ENCODE peak calls at places on chromosomes 11 and 22, in eight cellular contexts. H is AG04449, G is K562, B is BE2C, K is right atrium auricular region, E is progenitor cell of endocrine pancreas, W is GM13976, S is Calu3. M is an unnamed sample.
A peak's percentile ranks its signal among the peaks of the same experiment; 100 is the strongest.

GRCh38 chr11:60280412-60280811 is at the start of gene MS4A4A:
- DNase-seq in W (no peak), S (no peak), H (no peak), B (no peak), G (no peak), K (no peak), E (no peak), M (no peak)

GRCh38 chr11:79466411-79466810 is 25.6 kb upstream of the TENM4 start:
- DNase-seq in H (peak; percentile 52), G (no peak), W (no peak), S (no peak), B (no peak), E (no peak), K (no peak), M (no peak)

GRCh38 chr11:11814614-11815452 is 26.9 kb upstream of the USP47 start:
- DNase-seq in K (no peak), E (no peak), S (no peak), B (no peak), W (no peak), G (peak; percentile 22), H (no peak), M (no peak)

GRCh38 chr11:127531167-127531566 is 530.6 kb upstream of the KIRREL3 start:
- DNase-seq in K (no peak), W (no peak), H (no peak), B (no peak), G (no peak), S (no peak), E (no peak), M (no peak)

GRCh38 chr11:11243790-11244469 is 109.1 kb downstream of the CSNK2A3 start:
- DNase-seq in K (peak; percentile 66), H (no peak), E (no peak), G (peak; percentile 83), S (peak; percentile 42), B (peak; percentile 15), W (peak; percentile 56), M (no peak)

GRCh38 chr22:32992821-32993220 is 65.4 kb downstream of the SYN3 start:
- DNase-seq in K (no peak), H (no peak), G (no peak), B (no peak), E (no peak), S (no peak), W (no peak), M (no peak)

GRCh38 chr11:75263944-75264349 is 23.4 kb downstream of the TPBGL start:
- DNase-seq in S (no peak), W (no peak), E (no peak), H (no peak), K (no peak), G (no peak), B (peak; percentile 7), M (no peak)

GRCh38 chr11:119405986-119406385 is 17.0 kb downstream of the THY1 start:
- DNase-seq in H (no peak), K (no peak), S (no peak), E (no peak), B (no peak), G (no peak), W (no peak), M (no peak)

GRCh38 chr22:47627561-47628253 is 865.3 kb downstream of the TBC1D22A start:
- DNase-seq in W (no peak), S (no peak), H (no peak), K (no peak), G (no peak), E (no peak), B (no peak), M (no peak)

GRCh38 chr11:134155456-134155855 is 68.3 kb downstream of the NCAPD3 start:
- DNase-seq in E (no peak), G (no peak), W (no peak), H (no peak), S (no peak), B (no peak), K (no peak), M (no peak)

GRCh38 chr11:1736447-1736992 is 13.9 kb downstream of the IFITM10 start:
- DNase-seq in H (no peak), B (no peak), E (no peak), G (no peak), S (no peak), K (no peak), W (no peak), M (no peak)

GRCh38 chr11:720642-721346 is 14.8 kb downstream of the EPS8L2 start:
- DNase-seq in E (no peak), K (no peak), H (no peak), S (no peak), W (peak; percentile 80), G (peak; percentile 83), B (peak; percentile 33), M (peak; percentile 47)

GRCh38 chr11:396511-396947 is 2.5 kb downstream of the PKP3 start:
- DNase-seq in S (no peak), E (no peak), G (no peak), H (no peak), K (no peak), W (no peak), B (no peak), M (no peak)

GRCh38 chr22:43346521-43346929 is 3.4 kb upstream of the SCUBE1 start:
- DNase-seq in B (peak; percentile 88), H (no peak), E (peak; percentile 72), G (peak; percentile 57), K (no peak), S (peak; percentile 83), W (peak; percentile 86), M (peak; percentile 35)

GRCh38 chr11:85889676-85890579 is 34.7 kb downstream of the CCDC83 start:
- DNase-seq in B (no peak), H (peak; percentile 42), S (peak; percentile 40), K (no peak), E (no peak), W (no peak), G (no peak), M (no peak)

GRCh38 chr22:48886604-48887393 is 940.9 kb downstream of the BRD1 start:
- DNase-seq in B (no peak), K (no peak), E (no peak), S (no peak), W (no peak), G (no peak), H (no peak), M (no peak)

GRCh38 chr11:126948563-126948962 is 52.0 kb downstream of the KIRREL3 start:
- DNase-seq in H (no peak), S (no peak), B (no peak), W (no peak), G (no peak), E (no peak), K (no peak), M (no peak)

GRCh38 chr11:71525938-71526495 is 1.1 kb upstream of the KRTAP5-7 start:
- DNase-seq in K (peak; percentile 13), S (no peak), E (no peak), W (no peak), B (no peak), H (no peak), G (no peak), M (no peak)

GRCh38 chr11:65911682-65912568 is 6.9 kb downstream of the C11orf68 start:
- DNase-seq in E (no peak), H (no peak), B (peak; percentile 60), G (peak; percentile 34), S (peak; percentile 49), W (no peak), K (no peak), M (peak; percentile 65)

GRCh38 chr22:46007003-46007847 is 30.3 kb upstream of the WNT7B start:
- DNase-seq in G (no peak), E (no peak), W (no peak), S (peak; percentile 74), K (peak; percentile 83), B (peak; percentile 78), H (no peak), M (no peak)

GRCh38 chr22:31243339-31244043 is 31.4 kb downstream of the LIMK2 start:
- DNase-seq in B (no peak), K (no peak), E (no peak), S (peak; percentile 56), W (no peak), H (no peak), G (no peak), M (no peak)

GRCh38 chr22:19766506-19767426 is 6.2 kb downstream of the TBX1 start:
- DNase-seq in E (no peak), W (no peak), H (no peak), K (peak; percentile 62), G (peak; percentile 85), S (peak; percentile 75), B (no peak), M (no peak)
- TF ChIP-seq CTCF in E (peak; percentile 35), W (no peak), H (no peak), K (no peak), G (peak; percentile 75), S (peak; percentile 50), B (no peak), M (no peak)

DNA sequence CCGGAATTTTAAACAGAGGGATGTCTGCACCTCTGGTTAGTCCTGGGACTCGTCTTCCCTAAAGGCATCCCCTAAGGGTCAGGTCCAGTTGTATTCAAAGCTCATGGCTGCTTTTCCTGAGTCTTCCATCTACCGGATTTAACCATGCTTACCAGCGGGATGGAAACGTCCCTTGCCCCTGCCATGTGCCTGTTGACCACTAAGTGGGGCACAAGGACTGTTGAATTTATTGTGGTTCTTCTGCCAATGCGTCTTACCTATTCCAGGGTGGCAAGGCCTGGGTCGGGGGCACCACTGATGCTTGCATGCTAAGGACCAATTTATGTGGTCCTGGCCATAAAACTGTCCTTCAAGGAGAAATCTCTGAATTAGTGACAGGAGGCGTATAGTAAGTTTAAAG is 25.6 kb downstream of the ANKRD42 start:
- DNase-seq in K (no peak), W (no peak), H (no peak), G (no peak), S (peak; percentile 18), B (peak; percentile 32), E (no peak), M (no peak)
- TF ChIP-seq CTCF in K (no peak), W (no peak), H (peak; percentile 22), G (peak; percentile 54), S (peak; percentile 21), B (peak; percentile 58), E (peak; percentile 51), M (peak; percentile 29)

GRCh38 chr22:38222797-38223119 is 21.0 kb downstream of the MAFF start:
- DNase-seq in S (peak; percentile 61), W (no peak), B (no peak), H (no peak), G (no peak), K (no peak), E (no peak), M (no peak)

GRCh38 chr22:38221908-38222796 is 20.4 kb downstream of the MAFF start:
- DNase-seq in E (no peak), S (no peak), K (no peak), H (no peak), G (no peak), B (no peak), W (no peak), M (no peak)

GRCh38 chr22:38221407-38221806 is 19.6 kb downstream of the MAFF start:
- DNase-seq in G (no peak), W (no peak), H (no peak), S (no peak), B (no peak), E (no peak), K (no peak), M (no peak)

GRCh38 chr22:38220653-38221386 is 19.0 kb downstream of the MAFF start:
- DNase-seq in B (no peak), S (no peak), K (no peak), E (no peak), W (no peak), H (no peak), G (no peak), M (no peak)

GRCh38 chr22:38223289-38223960 is 21.6 kb downstream of the MAFF start:
- DNase-seq in H (no peak), B (no peak), K (no peak), E (no peak), W (no peak), S (no peak), G (no peak), M (no peak)
- TF ChIP-seq CTCF in H (no peak), B (no peak), K (no peak), E (no peak), W (no peak), S (peak; percentile 30), G (no peak), M (no peak)

GRCh38 chr22:29115682-29116313 is 43.0 kb downstream of the KREMEN1 start:
- DNase-seq in E (no peak), B (no peak), G (no peak), S (no peak), H (no peak), W (no peak), K (no peak), M (no peak)
- TF ChIP-seq CTCF in E (no peak), B (no peak), G (no peak), S (no peak), H (no peak), W (no peak), K (no peak), M (no peak)